ENCODE peak calls at places on chromosomes 4 and X, in eight cellular contexts. J, O, V, R, P, E, C and S are unnamed samples.

GRCh38 chrX:63434665-63435064 is 83.5 kb upstream of the SPIN4 start:
- DNase-seq in E (peak), O (no peak), V (no peak), P (no peak), C (no peak), J (no peak), R (peak), S (no peak)

GRCh38 chr4:8198906-8199593 is at the start of gene SH3TC1:
- DNase-seq in C (peak), O (peak), P (peak), V (peak), R (peak), J (peak), E (peak), S (no peak)

GRCh38 chrX:43008356-43008755 is 230.4 kb upstream of the PPP1R2C start:
- DNase-seq in C (no peak), J (no peak), R (no peak), P (no peak), O (no peak), V (no peak), E (no peak), S (no peak)

GRCh38 chr4:176053785-176054184 is 11.9 kb upstream of the WDR17 start:
- DNase-seq in C (no peak), J (no peak), P (no peak), E (no peak), O (no peak), R (no peak), V (no peak), S (no peak)

GRCh38 chrX:22278375-22278774 is 5.7 kb downstream of the CBLL2 start:
- DNase-seq in R (no peak), V (no peak), P (no peak), J (no peak), E (peak), O (no peak), C (no peak), S (no peak)

GRCh38 chrX:149540133-149540620 is 635 bp upstream of the EOLA1 start:
- DNase-seq in J (peak), C (peak), V (peak), O (peak), E (peak), R (peak), P (peak), S (no peak)

GRCh38 chr4:158005021-158005420 is 167.8 kb downstream of the GASK1B start:
- DNase-seq in E (no peak), O (peak), R (no peak), C (no peak), P (no peak), V (no peak), J (no peak), S (no peak)

GRCh38 chr4:165631912-165632311 is 241.1 kb upstream of the TLL1 start:
- DNase-seq in C (no peak), P (no peak), J (no peak), O (no peak), E (no peak), V (no peak), R (no peak), S (no peak)

GRCh38 chr4:3773552-3774001 is 7.4 kb downstream of the ADRA2C start:
- DNase-seq in R (no peak), O (no peak), V (no peak), E (no peak), J (no peak), C (no peak), P (no peak), S (no peak)

GRCh38 chrX:133321441-133321840 is 93.8 kb downstream of the GPC4 start:
- DNase-seq in C (no peak), E (no peak), R (no peak), O (no peak), P (no peak), V (no peak), J (no peak), S (no peak)

GRCh38 chr4:84481879-84482245 is 17.2 kb downstream of the NKX6-1 start:
- DNase-seq in J (no peak), V (no peak), P (no peak), O (no peak), E (no peak), C (peak), R (no peak), S (no peak)

GRCh38 chrX:10079155-10079711 is 77.5 kb upstream of the CLCN4 start:
- DNase-seq in E (no peak), C (no peak), J (no peak), O (no peak), P (peak), V (no peak), R (no peak), S (no peak)

GRCh38 chr4:110516106-110516922 is 40.4 kb downstream of the ENPEP start:
- DNase-seq in E (peak), O (peak), V (peak), R (peak), C (peak), P (peak), J (peak), S (no peak)

GRCh38 chr4:73090738-73091137 is 21.2 kb upstream of the COX18 start:
- DNase-seq in E (no peak), J (no peak), R (no peak), P (no peak), O (no peak), C (no peak), V (no peak), S (no peak)

GRCh38 chr4:23023121-23023520 is 330.4 kb downstream of the GBA3 start:
- DNase-seq in R (no peak), P (no peak), C (no peak), E (no peak), J (no peak), V (no peak), O (no peak), S (no peak)

GRCh38 chr4:48341776-48342558 is 638 bp downstream of the SLAIN2 start:
- DNase-seq in P (peak), V (peak), O (peak), R (peak), C (peak), J (peak), E (no peak), S (peak)

GRCh38 chr4:15001825-15002658 is at the start of gene CPEB2:
- DNase-seq in P (peak), V (peak), J (peak), O (peak), E (peak), R (peak), C (peak), S (peak)

GRCh38 chrX:47854474-47854873 is 17.8 kb downstream of the ZNF81 start:
- DNase-seq in J (no peak), P (peak), E (no peak), C (peak), O (peak), R (no peak), V (peak), S (no peak)

GRCh38 chr4:180641495-180641894 is 1601.7 kb upstream of the TENM3 start:
- DNase-seq in J (no peak), C (no peak), E (no peak), P (no peak), O (no peak), R (no peak), V (no peak), S (no peak)

GRCh38 chr4:10590896-10591295 is 93.7 kb downstream of the CLNK start:
- DNase-seq in R (no peak), O (no peak), P (no peak), V (no peak), C (no peak), E (no peak), J (no peak), S (no peak)

GRCh38 chr4:189974056-189974455 is 33.4 kb downstream of the FRG1 start:
- DNase-seq in J (no peak), C (no peak), P (peak), V (peak), O (no peak), E (peak), R (peak), S (no peak)

GRCh38 chrX:136616987-136617685 is 30.8 kb upstream of the CD40LG start:
- DNase-seq in P (no peak), E (no peak), J (no peak), O (no peak), R (no peak), C (no peak), V (no peak), S (no peak)

GRCh38 chr4:157824006-157824405 is 348.8 kb downstream of the GASK1B start:
- DNase-seq in V (no peak), C (no peak), R (no peak), E (no peak), J (no peak), P (no peak), O (no peak), S (no peak)

GRCh38 chr4:57612279-57612678 is 502.1 kb upstream of the IGFBP7 start:
- DNase-seq in R (no peak), J (no peak), C (no peak), V (no peak), O (no peak), E (peak), P (no peak), S (no peak)

GRCh38 chrX:51747671-51748070 is 4.4 kb downstream of the GSPT2 start:
- DNase-seq in O (no peak), E (no peak), R (no peak), V (no peak), J (no peak), C (no peak), P (peak), S (no peak)

GRCh38 chr4:4971796-4972195 is 47.5 kb downstream of the CYTL1 start:
- DNase-seq in O (no peak), R (no peak), C (no peak), V (no peak), P (no peak), J (no peak), E (no peak), S (no peak)

GRCh38 chrX:103782640-103783039 is 6.0 kb downstream of the PLP1 start:
- DNase-seq in P (no peak), R (no peak), J (no peak), E (no peak), C (peak), V (no peak), O (no peak), S (no peak)

GRCh38 chrX:50111762-50112161 is 89.0 kb downstream of the AKAP4 start:
- DNase-seq in C (no peak), P (no peak), E (no peak), V (no peak), O (no peak), J (no peak), R (no peak), S (no peak)

GRCh38 chrX:13533726-13534125 is 35.7 kb upstream of the EGFL6 start:
- DNase-seq in R (peak), O (no peak), P (peak), V (no peak), E (peak), J (no peak), C (no peak), S (no peak)

GRCh38 chr4:26860157-26860921 is at the start of gene STIM2:
- DNase-seq in C (peak), P (peak), O (peak), R (peak), J (peak), V (peak), E (peak), S (peak)

GRCh38 chrX:17655232-17656034 is 81.9 kb upstream of the SCML1 start:
- DNase-seq in J (no peak), P (peak), R (no peak), E (no peak), V (no peak), O (no peak), C (peak), S (no peak)

GRCh38 chrX:31443654-31444053 is 371.8 kb upstream of the FTHL17 start:
- DNase-seq in O (no peak), C (no peak), J (no peak), E (no peak), R (no peak), P (no peak), V (no peak), S (no peak)

GRCh38 chrX:152635941-152636340 is 1.8 kb upstream of the GABRQ start:
- DNase-seq in J (no peak), P (peak), V (peak), R (peak), E (peak), C (peak), O (no peak), S (no peak)

DNA sequence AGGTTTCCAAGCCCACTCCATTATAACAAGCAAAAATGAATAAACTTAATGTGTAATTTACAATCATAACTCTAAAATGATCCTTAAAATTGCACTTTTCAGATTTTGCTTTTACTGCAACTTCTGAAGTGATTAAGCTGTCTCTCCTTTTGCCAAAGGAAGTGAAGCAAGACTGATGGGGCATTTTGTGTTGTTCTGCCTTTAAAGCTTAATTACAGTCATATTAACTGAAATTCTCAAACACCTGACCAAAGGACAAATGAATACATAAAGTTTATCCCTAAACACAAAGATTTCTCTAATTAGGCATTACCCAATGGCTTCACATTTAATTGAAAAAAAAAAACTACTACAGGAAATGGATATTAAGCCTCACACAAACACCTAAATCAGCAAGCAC is 101.8 kb downstream of the ATP11C start:
- DNase-seq in C (no peak), V (no peak), E (no peak), P (peak), J (no peak), R (no peak), O (no peak), S (no peak)
- H3K27ac ChIP-seq in C (no peak), V (no peak), E (no peak), P (no peak), J (no peak), R (no peak), O (no peak), S (no peak)

GRCh38 chr4:68654946-68655721 is 15.3 kb downstream of the UGT2B15 start:
- DNase-seq in C (no peak), R (peak), E (no peak), P (no peak), V (no peak), J (no peak), O (no peak), S (no peak)

GRCh38 chr4:68658672-68659071 is 11.8 kb downstream of the UGT2B15 start:
- DNase-seq in V (no peak), C (no peak), P (no peak), J (no peak), E (peak), R (no peak), O (no peak), S (no peak)

GRCh38 chr4:68651932-68652331 is 18.5 kb downstream of the UGT2B15 start:
- DNase-seq in C (no peak), O (no peak), P (no peak), R (no peak), E (no peak), V (no peak), J (no peak), S (no peak)

DNA sequence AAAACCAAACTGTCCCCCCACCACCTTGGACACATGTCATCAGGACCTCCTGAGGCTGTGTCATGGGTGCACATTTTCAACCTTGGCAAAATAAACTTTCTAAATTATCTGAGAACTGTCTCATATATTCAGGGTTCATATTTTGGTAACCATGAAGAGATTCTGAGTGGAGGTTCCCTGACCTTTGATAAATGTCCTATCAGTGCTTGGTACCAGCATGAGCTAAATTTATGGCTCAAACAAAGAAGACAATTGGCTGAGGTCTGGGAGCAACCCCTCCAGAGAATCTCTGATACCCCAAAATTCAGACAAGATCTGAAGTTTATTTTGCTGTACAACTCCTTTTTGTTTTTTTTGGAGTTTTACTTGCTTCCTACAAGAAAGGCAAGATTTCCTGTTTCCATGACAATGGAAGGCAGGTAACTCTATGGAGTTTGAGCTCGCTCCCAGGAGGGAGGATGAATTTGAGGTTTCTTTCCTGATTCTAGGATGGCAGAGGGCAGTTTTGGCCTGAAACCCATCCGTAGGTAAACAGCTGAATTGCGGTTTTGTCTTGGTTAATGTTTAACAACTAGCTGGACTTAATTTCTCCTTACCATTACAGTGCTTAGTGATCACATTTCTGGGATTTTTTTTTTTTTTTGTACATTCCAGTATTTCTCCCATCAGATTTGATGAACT is 14.5 kb downstream of the UGT2B15 start:
- DNase-seq in C (no peak), E (peak), O (no peak), J (no peak), P (no peak), R (no peak), V (no peak), S (no peak)
- TF ChIP-seq CTCF in C (no peak), E (no peak), O (no peak), J (no peak), P (no peak), R (no peak), V (no peak), S (no peak)

GRCh38 chr4:53863163-53863562 is 201.2 kb downstream of the CHIC2 start:
- DNase-seq in V (no peak), P (peak), E (no peak), C (no peak), O (peak), J (no peak), R (no peak), S (no peak)

GRCh38 chr4:53863731-53864130 is 200.7 kb downstream of the CHIC2 start:
- DNase-seq in R (no peak), E (no peak), P (peak), O (peak), J (no peak), V (no peak), C (no peak), S (no peak)

GRCh38 chr4:53859305-53859704 is 205.1 kb downstream of the CHIC2 start:
- DNase-seq in P (no peak), V (no peak), O (no peak), C (no peak), E (no peak), R (no peak), J (no peak), S (no peak)

GRCh38 chr4:53865031-53865430 is 199.4 kb downstream of the CHIC2 start:
- DNase-seq in R (no peak), P (no peak), E (no peak), J (no peak), C (no peak), O (no peak), V (no peak), S (no peak)

DNA sequence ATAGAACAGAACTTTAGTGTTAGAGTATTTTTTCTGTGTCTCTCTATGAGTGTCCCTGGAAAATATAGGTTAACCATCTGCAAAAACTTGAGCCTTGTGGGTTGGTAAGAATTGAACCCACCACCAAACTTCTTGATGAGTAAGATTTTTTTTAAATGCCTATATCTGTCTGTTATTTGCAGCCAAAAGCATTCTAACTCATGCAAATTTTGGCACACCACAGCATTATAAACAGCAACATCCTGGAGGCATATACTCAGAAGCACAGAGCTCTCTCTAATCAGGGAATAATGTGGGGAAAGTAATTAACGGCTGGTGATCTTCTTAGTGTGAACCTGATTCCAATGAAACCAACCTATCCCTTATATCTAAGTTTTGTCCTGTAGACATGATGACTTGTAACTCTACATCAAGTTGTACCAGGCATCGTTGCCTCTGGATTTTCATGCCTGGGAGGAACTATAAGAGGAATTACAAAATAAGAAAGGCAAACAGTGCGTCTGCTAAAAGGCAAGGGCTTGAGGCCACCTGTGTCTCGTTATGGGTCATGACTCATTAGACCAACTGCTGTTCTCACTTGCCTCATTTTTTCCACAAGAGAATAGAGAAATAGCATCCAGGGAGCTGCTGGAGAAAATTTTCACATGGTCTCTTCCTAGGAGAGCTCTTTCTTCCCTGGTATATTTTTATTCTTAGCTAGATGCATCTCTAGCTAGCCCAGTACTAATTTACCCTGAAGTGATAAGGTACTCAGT is 202.4 kb downstream of the CHIC2 start:
- DNase-seq in C (no peak), O (peak), R (no peak), E (peak), V (peak), P (peak), J (peak), S (no peak)
- H3K27ac ChIP-seq in C (no peak), O (peak), R (no peak), E (peak), V (no peak), P (peak), J (no peak), S (peak)

GRCh38 chrX:3806630-3807029 is 93.2 kb upstream of the PRKX start:
- DNase-seq in R (no peak), E (no peak), O (no peak), V (no peak), C (no peak), J (no peak), P (no peak), S (no peak)

GRCh38 chrX:3807906-3808305 is 94.5 kb upstream of the PRKX start:
- DNase-seq in J (no peak), P (no peak), E (no peak), O (no peak), V (no peak), R (no peak), C (no peak), S (no peak)

GRCh38 chrX:3815896-3816664 is 102.6 kb upstream of the PRKX start:
- DNase-seq in C (peak), J (peak), R (no peak), P (peak), E (peak), V (peak), O (peak), S (peak)

DNA sequence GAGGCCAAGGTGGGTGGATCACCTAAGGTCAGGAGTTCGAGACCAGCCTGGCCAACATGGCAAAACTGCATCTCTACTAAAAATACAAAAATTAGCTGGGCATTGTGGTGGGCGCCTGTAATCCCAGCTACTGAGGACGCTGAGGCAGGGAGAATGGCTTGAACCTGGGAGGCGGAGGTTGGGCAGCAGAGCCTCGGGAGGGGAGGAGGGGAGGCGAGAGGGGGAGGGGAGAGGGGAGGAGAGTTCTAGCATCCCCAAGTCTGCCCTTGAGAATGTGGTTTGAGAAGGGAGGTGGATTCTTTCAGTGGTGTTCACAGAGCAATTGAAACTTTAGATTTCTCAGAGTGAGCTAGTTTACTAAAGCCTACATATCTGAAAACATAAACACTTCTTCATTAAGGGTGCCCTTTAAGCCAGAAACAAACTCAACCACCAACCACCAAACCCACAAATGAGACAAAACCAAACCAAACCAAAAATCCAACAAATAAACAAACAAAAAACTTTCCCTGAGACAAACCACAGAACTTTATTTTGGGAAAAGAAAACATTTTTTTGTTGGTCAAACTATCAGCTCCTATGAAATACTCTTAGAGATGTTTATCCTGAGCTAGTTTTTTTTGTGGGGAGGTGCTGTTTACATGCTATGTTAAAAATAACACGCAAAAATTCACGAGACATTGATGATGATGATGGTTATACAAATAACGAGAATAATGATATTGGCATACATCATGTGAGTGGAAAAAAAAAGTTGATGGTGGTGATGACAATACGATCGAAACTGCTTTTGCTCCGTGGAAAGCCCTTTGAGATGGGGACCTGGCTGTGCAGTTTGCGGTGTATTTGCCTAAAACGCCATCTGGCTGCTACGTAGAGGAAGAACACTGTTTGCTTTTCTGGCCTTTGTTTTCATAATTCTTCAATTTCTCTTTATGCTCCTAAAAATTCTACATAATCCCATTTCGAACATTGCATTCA is 98.2 kb upstream of the PRKX start:
- DNase-seq in C (peak), P (peak), R (no peak), V (peak), E (peak), J (no peak), O (peak), S (no peak)
- TF ChIP-seq CTCF in C (peak), P (peak), R (peak), V (peak), E (peak), J (no peak), O (peak), S (peak)